ENCODE peak calls at places on chromosomes 13 and 19, in five cellular contexts. C is NB4, O is neural crest cell, P is cardiac muscle cell, Q is progenitor cell of endocrine pancreas. Y is an unnamed sample.

GRCh38 chr19:9878511-9879196 is 43.5 kb downstream of the PIN1 start:
- DNase-seq in P (peak; percentile 76), O (no peak), C (no peak), Q (no peak), Y (no peak)

GRCh38 chr19:1767464-1767933 is 14.2 kb downstream of the ONECUT3 start:
- DNase-seq in Q (peak; percentile 69), O (peak; percentile 78), C (peak; percentile 78), P (peak; percentile 31), Y (no peak)

GRCh38 chr13:94309997-94310842 is 169.3 kb downstream of the DCT start:
- DNase-seq in C (no peak), Q (no peak), P (peak; percentile 89), O (no peak), Y (no peak)

GRCh38 chr13:50577806-50578205 is 265.7 kb downstream of the DLEU7 start:
- DNase-seq in O (no peak), C (no peak), Q (no peak), P (no peak), Y (no peak)

GRCh38 chr13:73596382-73596781 is 537.6 kb downstream of the KLF5 start:
- DNase-seq in O (no peak), C (no peak), P (no peak), Q (no peak), Y (no peak)

GRCh38 chr19:47239610-47240296 is 8.8 kb upstream of the BBC3 start:
- DNase-seq in P (peak; percentile 65), Q (peak; percentile 34), C (peak; percentile 38), O (peak; percentile 55), Y (no peak)

GRCh38 chr19:50722248-50723013 is 733 bp upstream of the CLEC11A start:
- DNase-seq in C (peak; percentile 57), P (no peak), Q (no peak), O (no peak), Y (no peak)

GRCh38 chr13:97726664-97727235 is 226.7 kb upstream of the IPO5 start:
- DNase-seq in Q (no peak), O (no peak), P (peak; percentile 94), C (peak; percentile 44), Y (no peak)

DNA sequence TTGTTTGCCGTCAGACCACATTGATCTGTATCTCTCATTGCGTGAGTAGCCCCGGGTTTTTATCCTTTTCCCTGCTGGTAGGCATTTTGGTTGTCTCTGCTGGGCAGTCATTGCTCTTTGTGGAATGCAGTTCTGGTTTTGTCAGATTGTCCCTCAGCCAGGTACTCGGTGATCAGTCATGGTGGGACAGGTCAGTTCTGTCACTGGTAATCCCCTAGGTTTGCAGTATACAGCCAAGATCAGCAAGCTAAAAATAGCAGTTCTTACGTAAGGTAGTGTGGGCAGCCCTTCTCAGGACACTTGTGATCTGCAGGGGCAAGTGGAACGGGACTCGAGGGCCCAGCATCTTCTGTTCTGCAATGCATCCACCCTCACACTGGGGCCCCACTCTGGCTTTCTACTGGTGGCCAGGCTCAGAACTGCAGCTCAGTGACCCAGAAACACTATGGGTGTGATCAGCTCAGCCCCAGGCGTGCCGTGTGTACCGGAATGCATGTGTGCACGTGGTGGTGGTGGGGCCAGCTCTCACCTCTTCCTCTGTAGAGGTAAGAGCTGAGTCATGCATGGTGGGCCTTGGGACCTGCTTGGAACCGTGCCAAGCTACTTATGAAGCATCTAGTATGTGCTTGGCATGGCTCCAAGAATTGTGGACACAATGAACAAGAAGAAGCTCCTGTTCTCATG is 6.3 kb downstream of the PLEKHF1 start:
- DNase-seq in C (peak; percentile 27), Q (no peak), P (peak; percentile 60), O (no peak), Y (no peak)
- TF ChIP-seq CTCF in C (peak; percentile 1), Q (no peak), P (peak; percentile 24), O (peak; percentile 50), Y (no peak)

GRCh38 chr19:3618811-3619630 is 7.6 kb downstream of the CACTIN start:
- DNase-seq in Q (no peak), P (no peak), C (no peak), O (no peak), Y (no peak)
- TF ChIP-seq CTCF in Q (no peak), P (no peak), C (no peak), O (no peak), Y (no peak)

DNA sequence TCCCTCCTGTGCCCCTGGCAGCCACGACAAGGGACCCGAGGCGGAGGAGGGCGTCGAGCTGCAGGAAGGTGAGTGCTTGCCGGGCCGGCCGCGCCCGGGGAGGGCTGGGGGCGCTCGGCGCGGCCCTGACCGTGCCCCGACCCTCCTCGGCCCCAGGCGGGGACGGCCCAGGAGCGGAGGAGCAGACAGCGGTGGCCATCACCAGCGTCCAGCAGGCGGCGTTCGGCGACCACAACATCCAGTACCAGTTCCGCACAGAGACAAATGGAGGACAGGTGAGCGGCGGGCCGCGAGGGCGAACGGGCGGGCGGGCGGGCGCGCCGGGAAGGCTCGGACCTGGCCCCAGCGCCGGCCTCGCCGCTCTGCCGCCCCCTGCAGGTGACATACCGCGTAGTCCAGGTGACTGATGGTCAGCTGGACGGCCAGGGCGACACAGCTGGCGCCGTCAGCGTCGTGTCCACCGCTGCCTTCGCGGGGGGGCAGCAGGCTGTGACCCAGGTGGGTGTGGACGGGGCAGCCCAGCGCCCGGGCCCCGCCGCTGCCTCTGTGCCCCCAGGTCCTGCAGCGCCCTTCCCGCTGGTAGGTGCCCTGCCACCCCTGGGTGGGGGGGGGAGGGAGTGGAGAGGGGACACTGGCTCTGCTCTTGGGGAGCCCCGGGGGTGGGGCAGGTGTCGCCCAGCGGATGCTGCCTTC is 809 bp downstream of the USF2 start:
- DNase-seq in C (peak; percentile 81), Q (peak; percentile 94), P (peak; percentile 89), O (peak; percentile 78), Y (no peak)
- TF ChIP-seq CTCF in C (no peak), Q (peak; percentile 98), P (peak; percentile 44), O (peak; percentile 89), Y (peak; percentile 34)

DNA sequence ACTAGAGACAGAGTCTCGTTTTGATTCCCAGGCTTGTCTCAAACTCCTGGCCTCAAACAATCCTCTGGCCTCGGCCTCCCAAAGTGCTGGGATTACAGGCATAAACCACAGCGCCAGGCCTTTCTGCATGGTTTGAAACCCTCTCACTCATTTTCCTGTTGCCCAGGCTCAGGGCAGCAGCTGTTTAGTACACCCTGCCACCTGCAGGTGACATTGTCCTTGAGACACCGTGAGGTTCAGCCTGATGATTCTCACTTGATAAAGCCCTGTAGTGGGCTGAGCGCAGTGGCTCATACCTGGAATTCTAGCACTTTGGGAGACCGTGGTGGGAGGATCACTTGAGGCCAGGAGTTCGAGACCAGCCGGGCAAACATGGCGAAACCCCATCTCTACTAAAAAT is 12.5 kb downstream of the IL12RB1 start:
- DNase-seq in C (no peak), P (no peak), O (no peak), Q (no peak), Y (no peak)
- TF ChIP-seq CTCF in C (no peak), P (no peak), O (no peak), Q (peak; percentile 24), Y (no peak)

GRCh38 chr19:12864143-12864542 is 17.1 kb downstream of the DNASE2 start:
- DNase-seq in P (no peak), C (no peak), O (no peak), Q (no peak), Y (no peak)

GRCh38 chr19:12865746-12866415 is 15.4 kb downstream of the DNASE2 start:
- DNase-seq in Q (no peak), O (no peak), P (no peak), C (no peak), Y (no peak)

GRCh38 chr19:12866416-12867119 is 14.7 kb downstream of the DNASE2 start:
- DNase-seq in Q (no peak), P (no peak), O (no peak), C (no peak), Y (no peak)

GRCh38 chr19:12867120-12868099 is 13.8 kb downstream of the DNASE2 start:
- DNase-seq in O (peak; percentile 85), Q (peak; percentile 76), C (no peak), P (peak; percentile 72), Y (no peak)

DNA sequence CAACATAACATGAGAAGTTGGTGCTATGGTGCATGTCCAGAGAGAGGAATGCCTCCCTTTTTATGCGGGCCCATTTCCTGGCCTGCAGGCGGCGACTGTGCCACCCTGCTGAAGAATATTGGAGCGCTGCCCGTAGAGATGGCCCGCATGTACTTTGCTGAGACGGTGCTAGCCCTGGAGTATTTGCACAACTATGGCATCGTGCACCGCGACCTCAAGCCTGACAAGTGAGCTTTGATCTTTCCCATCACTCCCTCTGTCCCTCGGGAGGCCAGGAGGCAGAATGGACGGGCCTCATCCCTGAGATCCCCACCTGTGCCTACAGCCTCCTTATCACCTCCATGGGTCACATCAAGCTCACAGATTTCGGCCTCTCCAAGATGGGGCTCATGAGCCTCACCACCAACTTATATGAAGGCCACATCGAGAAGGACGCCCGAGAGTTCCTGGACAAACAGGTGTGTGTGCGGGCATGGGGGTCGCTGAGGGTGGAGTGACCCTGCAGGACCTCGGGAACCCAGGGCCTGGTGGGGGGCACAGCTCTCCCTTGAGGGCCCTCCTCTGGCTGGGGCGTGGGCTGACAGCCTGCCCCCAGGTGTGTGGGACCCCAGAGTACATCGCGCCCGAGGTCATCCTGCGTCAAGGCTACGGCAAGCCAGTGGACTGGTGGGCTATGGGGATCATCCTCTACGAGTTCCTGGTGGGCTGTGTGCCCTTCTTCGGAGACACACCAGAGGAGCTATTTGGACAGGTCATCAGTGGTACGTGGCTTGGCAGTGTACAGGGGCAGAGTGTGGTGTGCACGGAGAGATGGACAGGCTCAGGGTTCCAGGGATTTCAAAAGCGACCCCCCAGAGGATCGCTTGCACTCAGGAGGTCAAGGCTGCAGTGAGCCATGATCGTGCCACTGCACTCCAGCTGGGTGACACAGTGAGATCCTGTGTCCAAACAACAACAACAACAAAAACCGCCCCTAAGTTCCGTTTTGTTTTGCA is 16.2 kb downstream of the DNASE2 start:
- DNase-seq in Q (no peak), C (peak; percentile 33), O (no peak), P (no peak), Y (no peak)
- TF ChIP-seq CTCF in Q (no peak), C (peak; percentile 31), O (no peak), P (no peak), Y (no peak)

GRCh38 chr13:30113531-30113930 is 193.8 kb downstream of the KATNAL1 start:
- DNase-seq in P (no peak), O (no peak), Q (no peak), C (no peak), Y (no peak)

GRCh38 chr13:30109471-30110135 is 197.7 kb downstream of the KATNAL1 start:
- DNase-seq in Q (no peak), P (no peak), C (no peak), O (no peak), Y (no peak)

GRCh38 chr13:30112602-30113435 is 194.5 kb downstream of the KATNAL1 start:
- DNase-seq in P (peak; percentile 92), O (peak; percentile 86), Q (peak; percentile 70), C (peak; percentile 90), Y (no peak)

GRCh38 chr13:30110301-30111070 is 196.9 kb downstream of the KATNAL1 start:
- DNase-seq in Q (no peak), P (no peak), O (no peak), C (no peak), Y (no peak)

DNA sequence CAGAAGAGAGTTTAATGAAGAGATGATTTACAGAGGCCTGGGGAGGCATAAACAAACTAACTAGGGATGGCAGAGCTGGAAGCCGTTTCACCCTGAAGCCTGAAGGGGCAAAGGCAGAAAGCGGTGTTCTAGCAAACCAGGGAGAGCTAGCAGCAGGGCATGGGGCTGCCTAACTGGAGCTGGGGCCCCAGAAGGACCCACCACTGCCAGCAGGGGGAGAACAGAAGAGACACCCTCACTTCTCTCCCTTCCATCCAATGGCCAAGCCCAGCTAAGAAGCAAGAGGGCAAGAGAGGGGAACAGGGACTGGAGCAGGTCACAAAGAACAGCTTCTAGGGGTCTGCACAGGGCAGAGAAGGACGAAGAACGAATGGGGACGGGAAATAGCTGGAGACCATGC is 195.5 kb downstream of the KATNAL1 start:
- DNase-seq in P (no peak), Q (no peak), C (peak; percentile 57), O (no peak), Y (no peak)
- TF ChIP-seq CTCF in P (peak; percentile 10), Q (peak; percentile 31), C (peak; percentile 32), O (peak; percentile 35), Y (no peak)

Y was measured in vagina.